ENCODE peak calls at places on chromosomes 13 and 19, in ten cellular contexts. Z is fibroblast of lung; H is hepatocyte; T is lung; W is BJ; Q is effector memory CD4-positive, alpha-beta T cell; O is skeletal muscle cell; Y is neural progenitor cell; I is naive thymus-derived CD4-positive, alpha-beta T cell; P is mucosa of descending colon. U is an unnamed sample.

GRCh38 chr13:56932104-56932503 is 208.6 kb upstream of the PRR20A start:
- DNase-seq in Z (no peak), H (no peak), T (no peak), W (no peak), Q (no peak), O (no peak), Y (no peak), I (no peak), P (no peak), U (no peak)

GRCh38 chr19:35044317-35045117 is 3.0 kb downstream of the HPN start:
- DNase-seq in Z (peak), H (peak), T (peak), W (no peak), Q (peak), O (no peak), Y (peak), I (peak), P (peak), U (peak)

GRCh38 chr13:98221234-98221633 is 44.2 kb upstream of the RNF113B start:
- DNase-seq in Z (no peak), H (no peak), T (no peak), W (no peak), Q (no peak), O (peak), Y (no peak), I (no peak), P (no peak), U (no peak)

GRCh38 chr13:35475131-35475959 is 1.1 kb downstream of the MAB21L1 start:
- DNase-seq in Z (peak), H (peak), T (no peak), W (no peak), Q (no peak), O (no peak), Y (peak), I (peak), P (peak), U (no peak)

GRCh38 chr13:47480941-47481340 is 520.1 kb downstream of the SUCLA2 start:
- DNase-seq in Z (no peak), H (no peak), T (no peak), W (no peak), Q (no peak), O (no peak), Y (no peak), I (no peak), P (no peak), U (no peak)

GRCh38 chr13:101474419-101474957 is 22.0 kb downstream of the ITGBL1 start:
- DNase-seq in Z (peak), H (peak), T (no peak), W (peak), Q (no peak), O (peak), Y (peak), I (no peak), P (no peak), U (no peak)

GRCh38 chr19:58558623-58559274 is 338 bp upstream of the UBE2M start:
- DNase-seq in Z (peak), H (peak), T (peak), W (peak), Q (peak), O (peak), Y (peak), I (peak), P (peak), U (peak)

GRCh38 chr13:41352935-41353801 is 42.1 kb downstream of the NAA16 start:
- DNase-seq in Z (peak), H (peak), T (no peak), W (peak), Q (peak), O (no peak), Y (peak), I (peak), P (no peak), U (peak)

GRCh38 chr13:59476376-59476775 is 687.4 kb downstream of the DIAPH3 start:
- DNase-seq in Z (peak), H (no peak), T (no peak), W (no peak), Q (no peak), O (no peak), Y (no peak), I (no peak), P (no peak), U (no peak)

GRCh38 chr13:22757530-22758120 is 423.2 kb upstream of the SGCG start:
- DNase-seq in Z (peak), H (peak), T (no peak), W (no peak), Q (no peak), O (no peak), Y (peak), I (no peak), P (no peak), U (no peak)

GRCh38 chr13:41465215-41465907 is 8.0 kb downstream of the RGCC start:
- DNase-seq in Z (peak), H (no peak), T (peak), W (peak), Q (peak), O (peak), Y (no peak), I (peak), P (peak), U (peak)

GRCh38 chr19:48560095-48560530 is 8.1 kb downstream of the SULT2B1 start:
- DNase-seq in Z (no peak), H (no peak), T (no peak), W (no peak), Q (no peak), O (no peak), Y (peak), I (no peak), P (no peak), U (no peak)

GRCh38 chr13:97307882-97308624 is 85.9 kb downstream of the MBNL2 start:
- DNase-seq in Z (peak), H (no peak), T (no peak), W (no peak), Q (no peak), O (no peak), Y (peak), I (no peak), P (no peak), U (no peak)

GRCh38 chr19:50555447-50556235 is 12.6 kb downstream of the LRRC4B start:
- DNase-seq in Z (no peak), H (no peak), T (no peak), W (no peak), Q (no peak), O (no peak), Y (peak), I (no peak), P (no peak), U (no peak)

GRCh38 chr13:70527553-70527952 is 419.3 kb upstream of the KLHL1 start:
- DNase-seq in Z (no peak), H (no peak), T (no peak), W (no peak), Q (no peak), O (no peak), Y (no peak), I (no peak), P (no peak), U (no peak)

GRCh38 chr13:34346626-34347025 is 528.7 kb downstream of the RFC3 start:
- DNase-seq in Z (no peak), H (no peak), T (no peak), W (no peak), Q (no peak), O (no peak), Y (no peak), I (no peak), P (no peak), U (no peak)

GRCh38 chr13:100983111-100983510 is 308.5 kb upstream of the TMTC4 start:
- DNase-seq in Z (no peak), H (no peak), T (no peak), W (no peak), Q (no peak), O (no peak), Y (no peak), I (no peak), P (no peak), U (no peak)

GRCh38 chr19:41189425-41190065 is 3.5 kb upstream of the CYP2S1 start:
- DNase-seq in Z (no peak), H (no peak), T (no peak), W (no peak), Q (no peak), O (no peak), Y (peak), I (no peak), P (no peak), U (no peak)

GRCh38 chr13:78709028-78709427 is 50.1 kb upstream of the OBI1 start:
- DNase-seq in Z (no peak), H (no peak), T (no peak), W (no peak), Q (no peak), O (no peak), Y (no peak), I (no peak), P (no peak), U (no peak)

GRCh38 chr19:34669305-34669704 is 7.7 kb downstream of the SCGB2B2 start:
- DNase-seq in Z (no peak), H (no peak), T (no peak), W (no peak), Q (no peak), O (no peak), Y (no peak), I (no peak), P (no peak), U (no peak)

GRCh38 chr19:27647423-27647822 is 1565.5 kb downstream of the UQCRFS1 start:
- DNase-seq in Z (no peak), H (no peak), T (no peak), W (no peak), Q (no peak), O (no peak), Y (no peak), I (no peak), P (no peak), U (no peak)

GRCh38 chr19:8641908-8642547 is 11.6 kb downstream of the NFILZ start:
- DNase-seq in Z (peak), H (peak), T (no peak), W (no peak), Q (no peak), O (no peak), Y (peak), I (no peak), P (no peak), U (peak)

GRCh38 chr13:84588023-84588422 is 705.7 kb upstream of the SLITRK1 start:
- DNase-seq in Z (no peak), H (no peak), T (no peak), W (no peak), Q (no peak), O (no peak), Y (no peak), I (no peak), P (no peak), U (no peak)

GRCh38 chr19:30339624-30340525 is 32.3 kb upstream of the ZNF536 start:
- DNase-seq in Z (no peak), H (no peak), T (no peak), W (no peak), Q (no peak), O (no peak), Y (no peak), I (no peak), P (no peak), U (no peak)

GRCh38 chr13:40189885-40190655 is 476.4 kb downstream of the FOXO1 start:
- DNase-seq in Z (peak), H (peak), T (no peak), W (no peak), Q (no peak), O (no peak), Y (peak), I (no peak), P (peak), U (no peak)

GRCh38 chr19:46015080-46015960 is 7.5 kb downstream of the PGLYRP1 start:
- DNase-seq in Z (peak), H (peak), T (peak), W (no peak), Q (peak), O (no peak), Y (peak), I (peak), P (peak), U (peak)

GRCh38 chr13:85693889-85694511 is 105.2 kb downstream of the SLITRK6 start:
- DNase-seq in Z (peak), H (peak), T (no peak), W (no peak), Q (no peak), O (peak), Y (no peak), I (no peak), P (no peak), U (no peak)

GRCh38 chr13:38141792-38142191 is 207.9 kb upstream of the UFM1 start:
- DNase-seq in Z (no peak), H (no peak), T (no peak), W (no peak), Q (no peak), O (no peak), Y (no peak), I (no peak), P (no peak), U (no peak)

GRCh38 chr13:51895906-51896888 is 34.4 kb downstream of the CCDC70 start:
- DNase-seq in Z (peak), H (peak), T (peak), W (peak), Q (no peak), O (peak), Y (peak), I (peak), P (peak), U (peak)

GRCh38 chr13:42041684-42042035 is 6.8 kb upstream of the DGKH start:
- DNase-seq in Z (peak), H (peak), T (peak), W (no peak), Q (no peak), O (no peak), Y (peak), I (no peak), P (peak), U (no peak)

GRCh38 chr19:17402982-17403855 is 2.2 kb downstream of the BST2 start:
- DNase-seq in Z (no peak), H (peak), T (no peak), W (no peak), Q (peak), O (no peak), Y (peak), I (peak), P (no peak), U (no peak)

GRCh38 chr13:100594255-100594654 is 5.7 kb upstream of the GGACT start:
- DNase-seq in Z (no peak), H (no peak), T (no peak), W (no peak), Q (no peak), O (no peak), Y (no peak), I (no peak), P (no peak), U (no peak)

GRCh38 chr19:46378268-46378667 is 31.4 kb downstream of the PPP5C start:
- DNase-seq in Z (peak), H (peak), T (no peak), W (peak), Q (no peak), O (peak), Y (no peak), I (no peak), P (no peak), U (no peak)

GRCh38 chr19:32828643-32829344 is 40.8 kb downstream of the SLC7A9 start:
- DNase-seq in Z (no peak), H (no peak), T (no peak), W (no peak), Q (no peak), O (no peak), Y (no peak), I (no peak), P (no peak), U (no peak)

DNA sequence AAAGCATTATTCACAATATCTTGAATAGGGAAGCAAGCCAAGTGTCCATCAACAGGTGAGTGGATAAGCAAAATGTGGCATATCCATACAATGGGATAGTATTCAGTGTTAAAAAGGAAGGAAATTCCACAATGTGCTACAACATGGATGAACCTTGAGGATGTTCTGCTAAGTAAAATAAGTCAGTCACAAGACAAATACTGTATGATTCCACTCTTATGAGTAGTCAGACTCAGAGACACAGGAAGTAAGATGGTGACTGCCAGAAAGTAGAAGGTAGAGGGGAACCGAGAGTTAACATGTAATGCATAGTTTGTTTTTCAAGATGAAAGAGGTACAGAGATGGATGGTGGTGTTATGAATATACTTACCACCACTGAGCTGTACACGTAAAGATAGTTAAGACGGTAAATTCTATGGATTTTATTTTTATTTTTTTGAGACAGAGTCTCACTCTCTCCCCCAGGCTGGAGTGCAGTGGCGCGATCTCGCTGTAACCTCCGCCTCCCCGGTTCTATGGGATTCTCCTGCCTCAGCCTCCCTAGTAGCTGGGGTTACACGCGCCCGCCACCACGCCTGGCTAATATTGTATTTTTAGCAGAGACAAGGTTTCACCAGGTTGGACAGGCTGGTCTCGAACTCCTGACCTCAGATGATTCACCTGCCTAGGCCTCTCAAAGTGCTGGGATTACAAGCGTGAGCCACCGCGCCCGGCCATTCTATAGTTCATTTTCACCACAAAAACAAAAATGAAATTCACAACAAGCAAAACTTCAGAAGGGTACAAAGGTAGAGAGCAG is 1.0 kb upstream of the CHAMP1 start:
- DNase-seq in Z (no peak), H (no peak), T (no peak), W (no peak), Q (no peak), O (no peak), Y (no peak), I (peak), P (peak), U (no peak)
- H3K4me3 ChIP-seq in Z (peak), H (peak), T (no peak), W (peak), Q (peak), O (peak), Y (peak), I (peak), P (no peak), U (peak)

GRCh38 chr13:25171170-25171516 is 945 bp downstream of the AMER2 start:
- DNase-seq in Z (no peak), H (no peak), T (no peak), W (no peak), Q (no peak), O (no peak), Y (no peak), I (no peak), P (no peak), U (no peak)
- H3K4me3 ChIP-seq in Z (no peak), H (peak), T (peak), W (no peak), Q (peak), O (peak), Y (peak), I (no peak), P (no peak), U (no peak)

GRCh38 chr13:27952931-27953670 is 16.0 kb downstream of the CDX2 start:
- DNase-seq in Z (no peak), H (peak), T (no peak), W (no peak), Q (no peak), O (no peak), Y (peak), I (no peak), P (peak), U (no peak)

GRCh38 chr13:27956576-27957300 is 12.4 kb downstream of the CDX2 start:
- DNase-seq in Z (no peak), H (peak), T (no peak), W (no peak), Q (no peak), O (no peak), Y (no peak), I (no peak), P (no peak), U (no peak)

GRCh38 chr13:27955192-27955591 is 13.9 kb downstream of the CDX2 start:
- DNase-seq in Z (no peak), H (no peak), T (no peak), W (no peak), Q (no peak), O (no peak), Y (no peak), I (no peak), P (no peak), U (no peak)

GRCh38 chr13:27953671-27954405 is 15.3 kb downstream of the CDX2 start:
- DNase-seq in Z (peak), H (peak), T (peak), W (no peak), Q (no peak), O (no peak), Y (peak), I (peak), P (peak), U (peak)

DNA sequence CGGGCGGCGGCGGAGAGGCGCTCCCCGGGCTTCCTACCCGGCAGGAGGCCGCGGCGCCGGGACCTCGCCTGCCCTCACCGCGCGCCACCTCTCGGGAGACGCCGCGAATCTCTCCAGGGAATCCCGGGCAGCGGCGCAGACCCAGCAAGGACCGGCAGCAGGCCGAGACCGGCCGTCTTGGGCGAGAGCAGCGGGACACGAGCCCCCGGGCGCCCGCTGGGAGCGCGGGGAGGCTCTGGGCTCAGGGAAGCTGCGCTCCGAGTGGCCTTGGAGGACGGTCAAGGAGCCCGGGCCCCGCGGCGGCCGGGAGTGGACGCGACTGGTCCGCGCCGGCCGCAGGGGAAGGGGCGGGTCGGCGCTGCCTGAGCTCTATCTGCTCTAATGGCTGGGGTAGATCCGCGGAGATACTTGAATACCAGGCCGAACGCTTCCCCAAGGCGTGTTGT is 14.7 kb downstream of the CDX2 start:
- DNase-seq in Z (no peak), H (peak), T (no peak), W (no peak), Q (no peak), O (no peak), Y (peak), I (no peak), P (peak), U (no peak)
- H3K4me3 ChIP-seq in Z (no peak), H (peak), T (peak), W (peak), Q (peak), O (peak), Y (peak), I (peak), P (peak), U (peak)

GRCh38 chr19:2083174-2083854 is 12.8 kb downstream of the MOB3A start:
- DNase-seq in Z (no peak), H (no peak), T (no peak), W (no peak), Q (peak), O (no peak), Y (no peak), I (peak), P (no peak), U (peak)

GRCh38 chr19:2089727-2090053 is 6.4 kb downstream of the MOB3A start:
- DNase-seq in Z (no peak), H (no peak), T (no peak), W (no peak), Q (no peak), O (no peak), Y (no peak), I (no peak), P (no peak), U (no peak)

GRCh38 chr19:2087621-2088100 is 8.5 kb downstream of the MOB3A start:
- DNase-seq in Z (no peak), H (no peak), T (no peak), W (no peak), Q (no peak), O (no peak), Y (no peak), I (no peak), P (no peak), U (no peak)

GRCh38 chr19:2084993-2085720 is 11.0 kb downstream of the MOB3A start:
- DNase-seq in Z (no peak), H (no peak), T (peak), W (no peak), Q (peak), O (no peak), Y (no peak), I (peak), P (peak), U (peak)

DNA sequence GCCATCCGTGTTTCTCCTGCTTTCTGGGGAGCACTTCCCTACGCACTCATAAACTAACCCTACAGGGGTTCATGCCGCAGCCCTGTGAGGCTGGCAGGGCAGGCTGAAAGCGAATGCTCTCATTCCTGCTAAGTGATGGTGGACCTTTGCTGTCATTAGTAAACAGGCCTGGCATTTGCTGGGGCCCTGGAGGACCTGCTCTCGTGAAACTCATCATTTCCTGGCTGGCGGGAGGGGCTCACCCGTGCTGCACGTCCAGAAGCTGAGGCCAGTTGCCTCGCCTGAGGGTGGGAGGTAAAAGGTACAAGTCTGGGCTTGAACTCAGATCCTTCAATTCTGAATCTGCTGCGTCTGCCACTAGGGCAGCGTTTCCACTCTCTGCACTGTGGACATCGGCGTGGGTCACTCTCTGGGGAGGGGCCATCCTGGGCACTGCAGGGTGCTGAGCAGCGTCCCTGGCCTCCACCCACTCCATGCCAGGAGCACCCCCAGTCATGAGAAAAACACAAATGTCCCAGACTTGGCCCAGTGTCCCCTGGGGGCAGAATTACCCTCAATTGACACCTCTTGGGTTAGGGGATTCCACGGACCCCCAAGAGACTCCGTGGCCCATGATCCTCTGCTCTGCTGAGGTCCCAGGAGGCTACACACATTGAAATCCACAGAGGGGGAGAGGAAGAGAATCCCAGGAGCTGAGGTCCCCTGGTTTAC is 7.0 kb downstream of the MOB3A start:
- DNase-seq in Z (no peak), H (no peak), T (no peak), W (no peak), Q (no peak), O (peak), Y (no peak), I (no peak), P (no peak), U (no peak)
- H3K4me3 ChIP-seq in Z (no peak), H (no peak), T (no peak), W (no peak), Q (no peak), O (no peak), Y (no peak), I (no peak), P (no peak), U (no peak)